ENCODE peak calls at places on chromosome 19, in eight cellular contexts. One of them, this sample, is unnamed.

GRCh38 chr19:13033819-13034611 is 38.7 kb downstream of the NFIX start:
- DNase-seq in heart right ventricle: peak
- DNase-seq in stomach: peak
- DNase-seq in PC-3: peak
- DNase-seq in glutamatergic neuron: peak
- DNase-seq in Caco-2: no peak
- DNase-seq in cardiac fibroblast: peak
- DNase-seq in coronary artery: no peak
- DNase-seq in this sample: peak

GRCh38 chr19:8174706-8175105 is 25.3 kb upstream of the FBN3 start:
- DNase-seq in heart right ventricle: no peak
- DNase-seq in stomach: no peak
- DNase-seq in PC-3: peak
- DNase-seq in glutamatergic neuron: no peak
- DNase-seq in Caco-2: no peak
- DNase-seq in cardiac fibroblast: no peak
- DNase-seq in coronary artery: no peak
- DNase-seq in this sample: peak

GRCh38 chr19:39481229-39481545 is 549 bp downstream of the TIMM50 start:
- DNase-seq in heart right ventricle: no peak
- DNase-seq in stomach: no peak
- DNase-seq in PC-3: no peak
- DNase-seq in glutamatergic neuron: no peak
- DNase-seq in Caco-2: no peak
- DNase-seq in cardiac fibroblast: no peak
- DNase-seq in coronary artery: no peak
- DNase-seq in this sample: peak

GRCh38 chr19:49157445-49158224 is at the start of gene TRPM4:
- DNase-seq in heart right ventricle: peak
- DNase-seq in stomach: peak
- DNase-seq in PC-3: peak
- DNase-seq in glutamatergic neuron: peak
- DNase-seq in Caco-2: peak
- DNase-seq in cardiac fibroblast: peak
- DNase-seq in coronary artery: peak
- DNase-seq in this sample: peak

GRCh38 chr19:3320354-3320670 is 46.1 kb upstream of the NFIC start:
- DNase-seq in heart right ventricle: no peak
- DNase-seq in stomach: no peak
- DNase-seq in PC-3: no peak
- DNase-seq in glutamatergic neuron: no peak
- DNase-seq in Caco-2: no peak
- DNase-seq in cardiac fibroblast: no peak
- DNase-seq in coronary artery: no peak
- DNase-seq in this sample: no peak

GRCh38 chr19:18674616-18675015 is 8.9 kb upstream of the CRTC1 start:
- DNase-seq in heart right ventricle: peak
- DNase-seq in stomach: no peak
- DNase-seq in PC-3: peak
- DNase-seq in glutamatergic neuron: no peak
- DNase-seq in Caco-2: no peak
- DNase-seq in cardiac fibroblast: peak
- DNase-seq in coronary artery: no peak
- DNase-seq in this sample: no peak

GRCh38 chr19:43748205-43748594 is 6.6 kb downstream of the SMG9 start:
- DNase-seq in heart right ventricle: no peak
- DNase-seq in stomach: no peak
- DNase-seq in PC-3: no peak
- DNase-seq in glutamatergic neuron: no peak
- DNase-seq in Caco-2: no peak
- DNase-seq in cardiac fibroblast: no peak
- DNase-seq in coronary artery: no peak
- DNase-seq in this sample: no peak

GRCh38 chr19:5850743-5851293 is 431 bp downstream of the FUT3 start:
- DNase-seq in heart right ventricle: no peak
- DNase-seq in stomach: peak
- DNase-seq in PC-3: peak
- DNase-seq in glutamatergic neuron: no peak
- DNase-seq in Caco-2: no peak
- DNase-seq in cardiac fibroblast: peak
- DNase-seq in coronary artery: no peak
- DNase-seq in this sample: peak

GRCh38 chr19:54594737-54595136 is 1.3 kb downstream of the LILRA1 start:
- DNase-seq in heart right ventricle: no peak
- DNase-seq in stomach: no peak
- DNase-seq in PC-3: no peak
- DNase-seq in glutamatergic neuron: no peak
- DNase-seq in Caco-2: no peak
- DNase-seq in cardiac fibroblast: no peak
- DNase-seq in coronary artery: no peak
- DNase-seq in this sample: no peak

GRCh38 chr19:1279782-1280341 is 4.5 kb downstream of the FAM174C start:
- DNase-seq in heart right ventricle: peak
- DNase-seq in stomach: peak
- DNase-seq in PC-3: peak
- DNase-seq in glutamatergic neuron: peak
- DNase-seq in Caco-2: peak
- DNase-seq in cardiac fibroblast: peak
- DNase-seq in coronary artery: peak
- DNase-seq in this sample: peak

GRCh38 chr19:18160792-18161690 is 8.1 kb downstream of the PIK3R2 start:
- DNase-seq in heart right ventricle: peak
- DNase-seq in stomach: peak
- DNase-seq in PC-3: peak
- DNase-seq in glutamatergic neuron: peak
- DNase-seq in Caco-2: no peak
- DNase-seq in cardiac fibroblast: peak
- DNase-seq in coronary artery: no peak
- DNase-seq in this sample: no peak

GRCh38 chr19:49845433-49845832 is 5.5 kb upstream of the PTOV1 start:
- DNase-seq in heart right ventricle: no peak
- DNase-seq in stomach: no peak
- DNase-seq in PC-3: no peak
- DNase-seq in glutamatergic neuron: no peak
- DNase-seq in Caco-2: no peak
- DNase-seq in cardiac fibroblast: no peak
- DNase-seq in coronary artery: no peak
- DNase-seq in this sample: no peak

GRCh38 chr19:6424190-6424938 is at the start of gene KHSRP:
- DNase-seq in heart right ventricle: peak
- DNase-seq in stomach: no peak
- DNase-seq in PC-3: no peak
- DNase-seq in glutamatergic neuron: peak
- DNase-seq in Caco-2: no peak
- DNase-seq in cardiac fibroblast: no peak
- DNase-seq in coronary artery: no peak
- DNase-seq in this sample: no peak

GRCh38 chr19:8513687-8514504 is at the start of gene ZNF414:
- DNase-seq in heart right ventricle: peak
- DNase-seq in stomach: peak
- DNase-seq in PC-3: peak
- DNase-seq in glutamatergic neuron: peak
- DNase-seq in Caco-2: peak
- DNase-seq in cardiac fibroblast: peak
- DNase-seq in coronary artery: peak
- DNase-seq in this sample: peak

GRCh38 chr19:50536662-50537305 is 23.1 kb upstream of the ASPDH start:
- DNase-seq in heart right ventricle: no peak
- DNase-seq in stomach: no peak
- DNase-seq in PC-3: no peak
- DNase-seq in glutamatergic neuron: no peak
- DNase-seq in Caco-2: no peak
- DNase-seq in cardiac fibroblast: no peak
- DNase-seq in coronary artery: no peak
- DNase-seq in this sample: no peak

GRCh38 chr19:39224910-39225309 is 19.9 kb downstream of the IFNL3 start:
- DNase-seq in heart right ventricle: no peak
- DNase-seq in stomach: no peak
- DNase-seq in PC-3: no peak
- DNase-seq in glutamatergic neuron: no peak
- DNase-seq in Caco-2: no peak
- DNase-seq in cardiac fibroblast: no peak
- DNase-seq in coronary artery: no peak
- DNase-seq in this sample: no peak

GRCh38 chr19:33143897-33144405 is 12.0 kb downstream of the WDR88 start:
- DNase-seq in heart right ventricle: peak
- DNase-seq in stomach: peak
- DNase-seq in PC-3: peak
- DNase-seq in glutamatergic neuron: peak
- DNase-seq in Caco-2: peak
- DNase-seq in cardiac fibroblast: peak
- DNase-seq in coronary artery: no peak
- DNase-seq in this sample: peak

GRCh38 chr19:14419038-14419813 is at the start of gene DDX39A:
- DNase-seq in heart right ventricle: peak
- DNase-seq in stomach: peak
- DNase-seq in PC-3: peak
- DNase-seq in glutamatergic neuron: peak
- DNase-seq in Caco-2: peak
- DNase-seq in cardiac fibroblast: peak
- DNase-seq in coronary artery: peak
- DNase-seq in this sample: peak

DNA sequence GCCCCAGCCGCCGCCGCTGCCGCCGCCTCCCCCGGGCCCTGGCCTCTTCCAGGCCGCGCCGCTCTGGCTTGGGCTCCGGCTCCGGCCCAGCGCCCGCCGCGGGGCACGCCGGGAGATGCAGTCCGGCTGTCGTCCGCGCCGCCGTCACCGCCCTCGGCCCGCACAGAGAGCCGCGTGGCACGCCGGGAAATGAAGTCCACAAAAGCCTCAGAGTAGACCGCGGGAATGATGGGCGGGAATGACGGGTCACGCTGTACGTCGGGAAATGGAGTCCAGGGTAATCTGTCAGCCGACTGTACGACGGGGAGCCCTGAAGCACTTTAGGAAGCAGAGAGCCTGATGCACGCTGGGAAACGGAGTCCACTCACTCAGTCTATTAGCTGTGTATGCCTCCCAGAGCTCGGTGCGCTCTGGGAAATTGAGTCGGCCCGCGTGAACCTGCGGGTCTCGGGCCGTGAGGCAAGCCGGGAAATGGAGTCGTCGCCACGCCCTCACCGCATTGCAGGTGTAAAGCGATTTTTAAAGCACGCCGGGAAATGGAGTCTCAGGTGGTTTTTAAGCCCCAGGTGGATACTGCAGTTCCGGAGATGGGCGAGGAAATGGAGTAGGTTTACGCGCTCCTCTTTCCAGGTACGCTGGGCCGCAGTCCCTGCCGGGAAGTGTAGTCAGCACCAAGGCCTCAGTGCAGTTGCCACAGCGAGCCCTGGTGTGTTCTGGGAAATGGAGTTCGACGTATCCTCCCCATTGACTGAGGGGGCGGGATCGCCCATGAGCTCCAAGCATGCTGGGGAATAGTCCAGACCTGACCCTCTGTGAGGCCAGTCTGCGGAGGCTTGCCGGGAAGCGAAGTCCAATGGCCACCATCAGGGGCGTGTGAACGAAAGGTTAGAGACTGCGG is at the start of gene GSK3A:
- DNase-seq in heart right ventricle: peak
- DNase-seq in stomach: peak
- DNase-seq in PC-3: peak
- DNase-seq in glutamatergic neuron: peak
- DNase-seq in Caco-2: peak
- DNase-seq in cardiac fibroblast: peak
- DNase-seq in coronary artery: peak
- DNase-seq in this sample: peak
- TF ChIP-seq CTCF in heart right ventricle: peak
- TF ChIP-seq CTCF in stomach: no peak
- TF ChIP-seq CTCF in PC-3: no peak
- TF ChIP-seq CTCF in glutamatergic neuron: no peak
- TF ChIP-seq CTCF in Caco-2: no peak
- TF ChIP-seq CTCF in cardiac fibroblast: no peak
- TF ChIP-seq CTCF in coronary artery: no peak
- TF ChIP-seq CTCF in this sample: no peak

DNA sequence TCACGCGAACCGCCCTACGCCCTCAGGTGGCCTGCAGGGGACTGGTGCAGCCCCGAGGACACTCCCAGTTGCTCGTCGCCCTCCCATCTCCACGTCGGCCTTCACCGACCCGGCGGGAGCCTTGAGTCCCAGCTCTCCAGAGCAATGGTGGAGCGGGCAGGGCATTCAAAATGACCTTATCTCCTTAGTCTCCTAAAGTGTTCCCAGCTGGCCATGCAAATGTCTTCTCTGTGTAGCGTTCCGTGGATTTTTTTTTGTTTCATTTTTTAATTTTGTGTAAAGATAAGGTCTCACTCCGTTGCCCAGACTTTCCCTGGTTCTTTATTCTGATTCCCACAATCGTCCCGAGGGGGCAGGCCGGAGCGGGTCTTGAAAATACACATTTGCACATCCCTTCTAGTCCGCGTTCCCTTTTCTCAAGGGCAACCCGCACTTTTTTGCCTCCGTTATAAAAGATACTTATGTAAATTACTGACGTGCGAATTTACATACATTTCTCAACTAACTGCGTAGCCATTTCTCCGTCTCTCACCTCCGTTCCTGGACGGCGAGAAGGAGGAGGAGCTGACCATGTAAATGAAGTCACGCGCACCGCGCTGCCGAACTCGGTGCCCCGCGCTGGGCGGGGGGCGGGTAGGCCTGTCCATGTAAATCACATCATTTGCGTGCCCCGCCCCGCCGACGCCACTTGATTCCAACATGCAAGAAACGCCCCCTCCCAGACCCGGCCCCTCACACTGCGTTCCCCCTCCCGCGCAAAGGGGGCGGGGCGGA is 581 bp upstream of the EGLN2 start:
- DNase-seq in heart right ventricle: peak
- DNase-seq in stomach: peak
- DNase-seq in PC-3: peak
- DNase-seq in glutamatergic neuron: peak
- DNase-seq in Caco-2: peak
- DNase-seq in cardiac fibroblast: peak
- DNase-seq in coronary artery: peak
- DNase-seq in this sample: peak
- TF ChIP-seq CTCF in heart right ventricle: peak
- TF ChIP-seq CTCF in stomach: peak
- TF ChIP-seq CTCF in PC-3: peak
- TF ChIP-seq CTCF in glutamatergic neuron: peak
- TF ChIP-seq CTCF in Caco-2: peak
- TF ChIP-seq CTCF in cardiac fibroblast: peak
- TF ChIP-seq CTCF in coronary artery: no peak
- TF ChIP-seq CTCF in this sample: no peak

GRCh38 chr19:58338825-58339558 is 12.2 kb downstream of the ZSCAN22 start:
- DNase-seq in heart right ventricle: no peak
- DNase-seq in stomach: no peak
- DNase-seq in PC-3: peak
- DNase-seq in glutamatergic neuron: no peak
- DNase-seq in Caco-2: no peak
- DNase-seq in cardiac fibroblast: peak
- DNase-seq in coronary artery: no peak
- DNase-seq in this sample: no peak
- TF ChIP-seq CTCF in heart right ventricle: no peak
- TF ChIP-seq CTCF in stomach: no peak
- TF ChIP-seq CTCF in PC-3: no peak
- TF ChIP-seq CTCF in glutamatergic neuron: no peak
- TF ChIP-seq CTCF in Caco-2: no peak
- TF ChIP-seq CTCF in cardiac fibroblast: no peak
- TF ChIP-seq CTCF in coronary artery: no peak
- TF ChIP-seq CTCF in this sample: no peak

GRCh38 chr19:52535831-52536800 is 8.6 kb downstream of the ZNF808 start:
- DNase-seq in heart right ventricle: peak
- DNase-seq in stomach: peak
- DNase-seq in PC-3: no peak
- DNase-seq in glutamatergic neuron: peak
- DNase-seq in Caco-2: no peak
- DNase-seq in cardiac fibroblast: peak
- DNase-seq in coronary artery: peak
- DNase-seq in this sample: peak
- TF ChIP-seq CTCF in heart right ventricle: no peak
- TF ChIP-seq CTCF in stomach: peak
- TF ChIP-seq CTCF in PC-3: no peak
- TF ChIP-seq CTCF in glutamatergic neuron: peak
- TF ChIP-seq CTCF in Caco-2: no peak
- TF ChIP-seq CTCF in cardiac fibroblast: peak
- TF ChIP-seq CTCF in coronary artery: peak
- TF ChIP-seq CTCF in this sample: no peak

This sample was measured in bronchial epithelial cell.